ENCODE peak calls at places on chromosome 18, in ten cellular contexts. H is tibial nerve, K is left lung, T is mammary epithelial cell, X is IMR-90, A is cardiac muscle cell, F is neural progenitor cell, O is lung, V is colonic mucosa, E is ascending aorta. C is an unnamed sample.

GRCh38 chr18:54822872-54823845 is 5.1 kb upstream of the RAB27B start:
- DNase-seq in H (no peak), V (no peak), A (peak; percentile 85), T (peak; percentile 94), E (no peak), F (no peak), K (no peak), O (peak; percentile 37), X (peak; percentile 92), C (no peak)

GRCh38 chr18:2573408-2573807 is 2.1 kb downstream of the NDC80 start:
- DNase-seq in V (no peak), O (no peak), T (no peak), E (no peak), K (no peak), H (no peak), X (no peak), F (no peak), A (no peak), C (no peak)

GRCh38 chr18:76721207-76721996 is 101.0 kb upstream of the ZNF236 start:
- DNase-seq in F (no peak), K (no peak), T (no peak), V (no peak), X (no peak), E (no peak), O (no peak), A (no peak), H (no peak), C (peak; percentile 66)

GRCh38 chr18:54396755-54397154 is 39.0 kb downstream of the C18orf54 start:
- DNase-seq in X (no peak), F (no peak), A (no peak), H (no peak), V (no peak), E (no peak), O (no peak), K (no peak), T (no peak), C (no peak)

GRCh38 chr18:61702007-61702406 is 190.8 kb downstream of the RNF152 start:
- DNase-seq in F (no peak), O (no peak), K (no peak), H (no peak), V (no peak), T (peak; percentile 62), X (peak; percentile 89), A (peak; percentile 46), E (peak; percentile 72), C (no peak)

GRCh38 chr18:23958036-23958435 is 56.5 kb upstream of the TTC39C start:
- DNase-seq in H (peak; percentile 48), A (peak; percentile 51), K (no peak), T (no peak), E (peak; percentile 79), V (no peak), F (no peak), X (no peak), O (no peak), C (no peak)

GRCh38 chr18:13597068-13597467 is 129.3 kb downstream of the FAM210A start:
- DNase-seq in E (no peak), V (no peak), H (no peak), X (no peak), K (no peak), A (no peak), T (no peak), O (no peak), F (no peak), C (no peak)

GRCh38 chr18:39661856-39662366 is 2096.3 kb upstream of the CELF4 start:
- DNase-seq in F (no peak), K (no peak), A (no peak), T (peak; percentile 21), V (no peak), O (no peak), X (no peak), H (no peak), E (no peak), C (no peak)

GRCh38 chr18:13353424-13353823 is 134.9 kb downstream of the LDLRAD4 start:
- DNase-seq in E (no peak), F (no peak), A (no peak), K (no peak), X (no peak), O (no peak), H (no peak), V (no peak), T (no peak), C (no peak)

GRCh38 chr18:26089247-26090129 is 925 bp downstream of the SS18 start:
- DNase-seq in K (no peak), F (peak; percentile 52), O (no peak), X (peak; percentile 49), A (peak; percentile 43), H (no peak), V (peak; percentile 21), T (peak; percentile 40), E (no peak), C (no peak)

GRCh38 chr18:3689091-3689490 is 239.1 kb downstream of the TGIF1 start:
- DNase-seq in O (no peak), A (peak; percentile 52), K (no peak), V (no peak), H (no peak), E (no peak), T (no peak), F (no peak), X (no peak), C (no peak)

GRCh38 chr18:10131783-10132381 is 218.1 kb downstream of the VAPA start:
- DNase-seq in A (no peak), K (no peak), H (no peak), E (no peak), F (peak; percentile 62), T (no peak), O (no peak), V (no peak), X (no peak), C (no peak)

DNA sequence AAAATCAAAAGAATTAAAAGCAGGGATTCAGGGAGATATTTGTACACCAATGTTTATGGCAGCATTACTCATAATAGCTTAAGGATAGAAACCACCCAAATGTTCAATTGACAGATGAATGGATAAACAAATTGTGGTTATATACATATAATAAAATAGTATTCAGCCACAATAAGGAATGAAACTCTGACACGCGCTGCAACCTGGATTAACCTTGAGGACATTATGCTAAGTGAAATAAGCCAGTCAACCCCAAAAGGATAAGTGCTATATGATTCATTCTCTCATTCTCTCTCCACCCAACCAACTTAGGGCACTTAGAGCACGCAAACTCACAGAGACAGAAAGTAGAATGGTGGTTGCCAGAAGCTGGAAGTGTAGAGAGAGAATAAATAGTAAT is 216.8 kb upstream of the SLC14A2 start:
- DNase-seq in E (no peak), V (no peak), T (peak; percentile 67), F (no peak), H (no peak), K (no peak), A (no peak), X (no peak), O (no peak), C (no peak)
- H3K27ac ChIP-seq in E (no peak overlapping the region), V (no peak overlapping the region), T (no peak overlapping the region), F (no peak overlapping the region), H (no peak overlapping the region), K (no peak overlapping the region), A (no peak overlapping the region), X (no peak overlapping the region), O (no peak overlapping the region), C (no peak overlapping the region)

GRCh38 chr18:74597662-74598349 is at the start of gene ZNF407:
- DNase-seq in E (peak; percentile 89), T (peak; percentile 91), V (peak; percentile 93), X (peak; percentile 91), O (peak; percentile 92), A (peak; percentile 94), F (peak; percentile 95), K (peak; percentile 89), H (peak; percentile 92), C (peak; percentile 80)
- TF ChIP-seq CTCF in E (no peak), T (no peak), V (no peak), X (no peak), O (no peak), A (no peak), F (no peak), K (no peak), H (no peak), C (no peak)

DNA sequence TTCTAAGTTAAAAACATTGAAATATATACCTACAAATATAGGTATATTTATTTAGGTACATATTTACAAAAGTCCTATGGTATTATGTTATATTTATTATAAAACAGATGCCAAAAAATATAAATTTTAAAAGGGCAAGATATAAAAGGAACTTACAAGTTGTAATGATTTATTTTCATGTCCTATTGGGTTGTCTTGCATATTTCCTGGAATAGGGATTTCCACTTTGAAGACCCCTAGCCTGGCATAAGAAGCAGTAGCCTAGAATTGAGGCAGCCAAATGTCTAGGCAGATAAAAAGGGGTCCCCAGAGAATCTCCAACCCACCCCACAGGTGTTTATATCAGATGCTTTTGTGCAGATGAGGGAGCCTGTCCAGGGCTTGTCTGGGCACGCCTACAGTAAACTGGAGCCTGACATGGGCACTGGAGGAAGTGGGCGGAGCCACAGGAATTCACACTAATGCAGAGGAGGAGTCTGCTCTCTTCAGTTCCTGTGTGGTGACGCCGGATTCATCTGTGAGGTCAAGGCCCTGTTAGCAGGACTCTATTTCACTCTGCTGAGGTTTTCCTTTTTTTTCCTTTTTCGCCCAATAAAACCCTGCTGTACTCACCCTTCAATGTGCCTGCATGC is 1088.9 kb upstream of the PIK3C3 start:
- DNase-seq in F (no peak), E (no peak), T (peak; percentile 60), O (no peak), X (no peak), A (no peak), H (no peak), V (no peak), K (no peak), C (no peak)
- H3K9me3 ChIP-seq in F (no peaks in the 10 kb centered on the region), E (no peaks in the 10 kb centered on the region), T (peaks cover 6% of the 10 kb centered on the region), O (no peaks in the 10 kb centered on the region), X (no peaks in the 10 kb centered on the region), A (no peaks in the 10 kb centered on the region), H (no peaks in the 10 kb centered on the region), V (no peaks in the 10 kb centered on the region), K (no peaks in the 10 kb centered on the region), C (no peaks in the 10 kb centered on the region)

GRCh38 chr18:73684651-73685050 is 463.0 kb downstream of the FBXO15 start:
- DNase-seq in T (peak; percentile 54), V (no peak), A (no peak), H (no peak), X (peak; percentile 78), O (no peak), K (no peak), E (no peak), F (no peak), C (no peak)
- H3K27ac ChIP-seq in T (no peak overlapping the region), V (no peak overlapping the region), A (no peak overlapping the region), H (no peak overlapping the region), X (no peak overlapping the region), O (no peak overlapping the region), K (no peak overlapping the region), E (no peak overlapping the region), F (no peak overlapping the region), C (no peak overlapping the region)

GRCh38 chr18:45801396-45802004 is 24.0 kb upstream of the SIGLEC15 start:
- DNase-seq in A (no peak), X (no peak), K (no peak), O (no peak), F (no peak), T (peak; percentile 59), H (no peak), V (no peak), E (no peak), C (no peak)
- TF ChIP-seq CTCF in A (no peak), X (no peak), K (no peak), O (no peak), F (no peak), T (no peak), H (no peak), V (no peak), E (no peak), C (no peak)

DNA sequence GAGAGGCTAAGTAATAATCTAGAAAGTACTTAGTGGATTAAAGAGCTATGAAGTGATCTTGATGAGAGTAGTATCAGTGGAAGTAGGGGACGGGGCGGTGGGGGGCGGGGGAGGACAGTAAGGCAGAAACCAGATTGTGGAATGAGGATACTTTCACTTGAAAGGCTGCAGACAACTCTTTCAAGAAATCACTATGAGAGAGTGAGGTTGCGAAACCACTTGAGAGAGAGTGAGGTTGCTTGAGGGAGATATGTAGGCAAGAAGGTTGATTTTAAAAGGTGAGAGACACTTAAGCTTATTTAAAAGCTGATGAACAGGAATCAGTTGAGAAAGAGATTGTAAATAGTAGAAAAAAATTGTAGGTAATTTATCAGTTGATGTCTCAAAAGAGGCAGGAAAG is 3.8 kb downstream of the ZNF397 start:
- DNase-seq in V (no peak), H (no peak), K (no peak), E (no peak), O (no peak), X (no peak), T (no peak), A (no peak), F (no peak), C (no peak)
- H3K9me3 ChIP-seq in V (no peaks in the 10 kb centered on the region), H (no peaks in the 10 kb centered on the region), K (no peaks in the 10 kb centered on the region), E (no peaks in the 10 kb centered on the region), O (no peaks in the 10 kb centered on the region), X (peaks cover 35% of the 10 kb centered on the region), T (peaks cover 57% of the 10 kb centered on the region), A (no peaks in the 10 kb centered on the region), F (no peaks in the 10 kb centered on the region), C (no peaks in the 10 kb centered on the region)

C was measured in CD4-positive, alpha-beta T cell.